ENCODE peak calls at places on chromosomes 3 and 15, in four cellular contexts. R, T, W and G are unnamed samples.

GRCh38 chr3:184609861-184610365 is 48.3 kb downstream of the EPHB3 start:
- DNase-seq in R (no peak), T (no peak), W (no peak), G (no peak)

GRCh38 chr3:139491027-139491700 is 14.8 kb upstream of the RBP2 start:
- DNase-seq in R (no peak), T (no peak), W (no peak), G (no peak)

GRCh38 chr15:60520825-60521368 is 42.0 kb upstream of the ICE2 start:
- DNase-seq in R (peak; percentile 69), T (peak; percentile 76), W (no peak), G (peak; percentile 57)

GRCh38 chr15:70236306-70237103 is 138.8 kb upstream of the TLE3 start:
- DNase-seq in R (no peak), T (no peak), W (no peak), G (no peak)

GRCh38 chr3:119571230-119571629 is 8.1 kb upstream of the ADPRH start:
- DNase-seq in R (no peak), T (no peak), W (no peak), G (no peak)

GRCh38 chr3:102038477-102039142 is 189.3 kb downstream of the NFKBIZ start:
- DNase-seq in R (no peak), T (no peak), W (no peak), G (no peak)

GRCh38 chr15:73232771-73233170 is 136.0 kb downstream of the HCN4 start:
- DNase-seq in R (no peak), T (no peak), W (no peak), G (no peak)

GRCh38 chr15:40097968-40098476 is 10.7 kb downstream of the BMF start:
- DNase-seq in R (no peak), T (no peak), W (no peak), G (no peak)

GRCh38 chr3:39097716-39098472 is 9.5 kb downstream of the GORASP1 start:
- DNase-seq in R (no peak), T (no peak), W (no peak), G (no peak)

GRCh38 chr3:109707642-109708041 is 370.3 kb upstream of the DPPA4 start:
- DNase-seq in R (no peak), T (no peak), W (no peak), G (no peak)

GRCh38 chr15:70083946-70084345 is 13.8 kb downstream of the TLE3 start:
- DNase-seq in R (no peak), T (no peak), W (no peak), G (no peak)

GRCh38 chr15:80906159-80906775 is 83.4 kb downstream of the MESD start:
- DNase-seq in R (no peak), T (no peak), W (no peak), G (no peak)

GRCh38 chr3:177111541-177111949 is 85.7 kb downstream of the TBL1XR1 start:
- DNase-seq in R (no peak), T (no peak), W (no peak), G (no peak)

GRCh38 chr3:87435926-87436630 is 159.7 kb upstream of the POU1F1 start:
- DNase-seq in R (no peak), T (no peak), W (no peak), G (no peak)

GRCh38 chr3:42697326-42698051 is 5.1 kb downstream of the HHATL start:
- DNase-seq in R (no peak), T (no peak), W (no peak), G (no peak)

GRCh38 chr3:53346514-53346913 is 829 bp downstream of the DCP1A start:
- DNase-seq in R (no peak), T (no peak), W (no peak), G (no peak)

GRCh38 chr3:32421991-32422859 is 30.6 kb downstream of the CMTM7 start:
- DNase-seq in R (no peak), T (no peak), W (no peak), G (no peak)

GRCh38 chr15:101277943-101278564 is 769 bp upstream of the SELENOS start:
- DNase-seq in R (no peak), T (no peak), W (no peak), G (no peak)

GRCh38 chr3:1969269-1969668 is 129.4 kb upstream of the CNTN4 start:
- DNase-seq in R (no peak), T (no peak), W (no peak), G (no peak)

GRCh38 chr3:11392689-11393114 is 120.5 kb downstream of the ATG7 start:
- DNase-seq in R (no peak), T (no peak), W (no peak), G (no peak)

GRCh38 chr3:30855390-30855789 is 39.1 kb downstream of the GADL1 start:
- DNase-seq in R (no peak), T (no peak), W (no peak), G (no peak)

GRCh38 chr3:162134571-162134970 is 638.0 kb downstream of the OTOL1 start:
- DNase-seq in R (no peak), T (no peak), W (no peak), G (no peak)

GRCh38 chr3:33919312-33919711 is 120.9 kb downstream of the PDCD6IP start:
- DNase-seq in R (no peak), T (no peak), W (no peak), G (no peak)

GRCh38 chr3:171526869-171527268 is 66.7 kb upstream of the TNIK start:
- DNase-seq in R (no peak), T (no peak), W (no peak), G (no peak)

GRCh38 chr15:94015324-94015723 is 216.0 kb upstream of the MCTP2 start:
- DNase-seq in R (no peak), T (no peak), W (no peak), G (no peak)

GRCh38 chr3:157103860-157104259 is 56.1 kb downstream of the CCNL1 start:
- DNase-seq in R (no peak), T (no peak), W (no peak), G (no peak)